ENCODE peak calls at places on chromosomes 5 and 9, in eight cellular contexts. C is epithelial cell of esophagus, J is IMR-90, B is dorsolateral prefrontal cortex, P is GM10248, F is lower lobe of right lung, I is endothelial cell, K is bronchial epithelial cell. V is an unnamed sample.

GRCh38 chr9:98678244-98678842 is 30.4 kb downstream of the GABBR2 start:
- DNase-seq in P (no peak), B (no peak), C (peak), J (no peak), I (peak), F (no peak), K (peak), V (no peak)

GRCh38 chr9:71761938-71762353 is 6.4 kb downstream of the CEMIP2 start:
- DNase-seq in I (no peak), P (no peak), J (no peak), B (no peak), K (peak), F (no peak), C (peak), V (no peak)

GRCh38 chr5:147887925-147888324 is 9.4 kb downstream of the SCGB3A2 start:
- DNase-seq in C (peak), I (no peak), B (no peak), F (no peak), P (no peak), J (peak), K (peak), V (no peak)

GRCh38 chr5:151095341-151096000 is 14.6 kb upstream of the TNIP1 start:
- DNase-seq in I (no peak), P (no peak), B (no peak), C (no peak), K (no peak), F (no peak), J (no peak), V (no peak)

GRCh38 chr9:28443461-28443860 is 870.2 kb upstream of the C9orf72 start:
- DNase-seq in F (no peak), J (no peak), C (no peak), P (no peak), K (no peak), B (no peak), I (no peak), V (peak)

GRCh38 chr5:181173420-181174342 is 26.3 kb downstream of the OR2V2 start:
- DNase-seq in K (peak), J (peak), C (peak), F (no peak), P (peak), B (no peak), I (no peak), V (no peak)

GRCh38 chr9:123445116-123445515 is 89.1 kb downstream of the CRB2 start:
- DNase-seq in C (no peak), B (no peak), K (no peak), I (no peak), F (no peak), P (no peak), J (no peak), V (peak)

GRCh38 chr5:15008476-15008875 is 136.9 kb upstream of the ANKH start:
- DNase-seq in K (peak), P (no peak), C (peak), I (no peak), B (peak), J (peak), F (peak), V (peak)

GRCh38 chr9:14343236-14343947 is 29.5 kb upstream of the NFIB start:
- DNase-seq in C (no peak), K (no peak), P (no peak), F (no peak), B (no peak), J (no peak), I (no peak), V (no peak)

DNA sequence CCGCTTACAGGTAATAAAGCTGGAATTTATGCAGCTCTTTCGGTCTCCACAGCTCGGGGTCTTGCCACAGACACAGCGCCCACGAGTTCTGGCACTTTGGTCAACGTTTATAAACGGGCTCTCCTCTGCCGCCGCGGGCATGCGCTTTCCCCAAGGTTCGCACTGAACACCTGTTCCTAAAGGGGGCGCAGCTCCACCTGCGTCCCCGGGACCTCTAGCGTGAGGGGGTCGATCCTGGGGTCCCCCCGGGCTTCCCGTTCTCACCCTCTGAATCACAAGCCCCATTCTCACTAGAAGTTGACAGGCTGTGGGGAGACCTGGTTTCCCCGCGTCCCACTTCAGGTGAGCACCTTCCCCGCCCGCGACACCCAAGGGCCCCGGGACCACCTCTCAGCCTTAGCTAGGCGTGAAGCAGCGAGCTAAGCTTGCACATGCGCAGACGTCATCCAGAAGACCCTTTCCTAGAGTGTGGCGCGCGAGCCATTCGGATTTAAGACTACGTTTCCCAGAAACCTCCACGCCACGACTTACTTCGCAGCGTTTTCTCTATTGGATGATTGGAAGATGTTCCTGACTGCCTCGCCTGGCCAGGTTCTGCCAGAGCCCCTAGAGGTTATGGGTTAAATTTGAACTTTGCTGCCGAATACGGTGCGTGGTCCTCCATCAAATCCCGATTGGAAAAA is 21.3 kb upstream of the ZNF782 start:
- DNase-seq in I (peak), K (peak), C (peak), P (peak), F (peak), J (peak), B (peak), V (no peak)
- TF ChIP-seq CTCF in I (peak), K (peak), C (peak), P (peak), F (peak), J (peak), B (peak), V (peak)

DNA sequence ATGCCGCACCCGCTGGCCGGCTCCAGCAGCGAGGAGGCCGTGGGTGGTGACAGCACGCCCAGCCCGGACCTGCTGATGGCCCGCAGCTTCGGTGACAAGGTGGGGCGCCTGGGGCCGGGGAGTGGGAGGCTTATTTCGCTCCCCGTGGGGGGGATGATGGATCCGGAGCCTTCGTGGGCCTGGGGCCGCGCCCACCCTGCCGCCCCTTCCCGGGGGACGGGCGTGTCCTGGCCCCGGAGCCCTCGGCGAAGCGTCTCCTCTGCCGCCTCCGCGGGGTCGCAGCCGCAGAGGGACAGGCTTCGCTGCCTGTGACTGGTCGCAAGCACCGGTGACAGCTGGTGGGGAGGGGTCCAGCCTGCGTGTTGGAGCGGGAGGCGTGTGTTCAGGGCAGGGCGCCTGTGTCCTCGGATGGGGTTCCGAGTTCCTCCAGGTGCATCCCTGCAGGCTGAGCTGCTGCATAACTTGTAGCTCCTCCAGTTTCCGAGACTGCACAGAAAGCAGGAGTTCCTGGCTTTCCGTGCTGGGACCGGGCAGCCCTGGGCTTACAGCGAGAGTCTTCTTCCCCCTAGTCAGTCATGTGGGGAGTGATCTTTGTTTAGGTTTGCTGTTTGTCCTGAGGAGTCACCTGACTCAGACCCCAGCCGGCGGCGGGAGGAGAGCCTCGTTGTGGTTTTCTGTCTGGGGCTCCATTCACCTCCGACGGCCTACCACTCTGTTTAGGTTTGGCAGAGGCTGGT is 667 bp downstream of the SNX30 start:
- DNase-seq in I (peak), K (peak), P (peak), F (peak), B (peak), C (peak), J (peak), V (peak)
- TF ChIP-seq CTCF in I (no peak), K (no peak), P (no peak), F (no peak), B (no peak), C (no peak), J (no peak), V (no peak)

GRCh38 chr9:92245005-92245797 is 48.3 kb downstream of the IARS1 start:
- DNase-seq in I (no peak), K (peak), P (no peak), F (no peak), B (no peak), C (peak), J (peak), V (no peak)

GRCh38 chr9:92247296-92247695 is 46.2 kb downstream of the IARS1 start:
- DNase-seq in J (peak), K (no peak), P (no peak), B (no peak), C (no peak), I (no peak), F (no peak), V (no peak)

GRCh38 chr9:92242779-92243136 is 50.7 kb downstream of the IARS1 start:
- DNase-seq in K (no peak), P (no peak), I (no peak), F (no peak), B (no peak), C (no peak), J (no peak), V (no peak)

GRCh38 chr9:92236915-92237314 is 56.6 kb downstream of the IARS1 start:
- DNase-seq in F (no peak), I (no peak), J (no peak), K (no peak), B (no peak), C (no peak), P (no peak), V (no peak)

GRCh38 chr9:92242115-92242778 is 51.2 kb downstream of the IARS1 start:
- DNase-seq in C (peak), B (no peak), I (peak), P (no peak), F (no peak), J (peak), K (peak), V (no peak)
- TF ChIP-seq CTCF in C (peak), B (peak), I (no peak), P (no peak), F (peak), J (peak), K (peak), V (peak)

DNA sequence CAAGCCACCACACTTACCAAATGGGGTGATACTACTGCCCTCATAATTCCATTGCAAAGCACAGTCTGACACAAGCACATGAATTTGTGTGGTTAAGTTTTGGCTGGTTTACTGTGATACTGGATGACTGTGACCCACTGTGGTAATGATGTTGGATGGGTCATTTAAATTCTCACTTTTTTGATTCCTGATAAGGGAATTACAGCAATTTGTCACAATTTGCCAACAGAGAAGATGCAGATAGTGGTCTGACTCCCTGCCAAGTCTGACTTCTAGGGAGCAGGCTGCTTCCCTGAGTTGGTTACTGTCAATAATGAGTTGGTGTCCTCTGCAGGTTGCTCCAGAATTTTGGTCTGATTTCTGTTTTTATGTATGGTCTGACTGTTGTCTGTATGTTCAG is 731.9 kb downstream of the MTRR start:
- DNase-seq in F (no peak), K (no peak), C (no peak), I (no peak), P (no peak), J (no peak), B (no peak), V (no peak)
- TF ChIP-seq CTCF in F (no peak), K (no peak), C (no peak), I (no peak), P (no peak), J (no peak), B (no peak), V (no peak)

GRCh38 chr5:78983601-78984000 is 1.5 kb downstream of the ARSB start:
- DNase-seq in P (peak), K (no peak), C (no peak), B (no peak), I (no peak), J (no peak), F (no peak), V (no peak)

GRCh38 chr5:78985407-78986223 is 505 bp upstream of the ARSB start:
- DNase-seq in F (peak), K (peak), P (peak), I (no peak), B (peak), C (peak), J (peak), V (no peak)

GRCh38 chr5:78984020-78984610 is 995 bp downstream of the ARSB start:
- DNase-seq in B (no peak), P (no peak), J (peak), F (no peak), I (no peak), K (peak), C (peak), V (no peak)

GRCh38 chr5:78989080-78989479 is 4.0 kb upstream of the ARSB start:
- DNase-seq in I (no peak), F (no peak), J (no peak), B (no peak), C (no peak), P (no peak), K (no peak), V (no peak)

GRCh38 chr5:78984611-78985406 is at the start of gene ARSB:
- DNase-seq in B (peak), J (peak), I (peak), K (peak), F (peak), P (peak), C (peak), V (no peak)
- TF ChIP-seq CTCF in B (peak), J (peak), I (no peak), K (peak), F (peak), P (peak), C (peak), V (no peak)

DNA sequence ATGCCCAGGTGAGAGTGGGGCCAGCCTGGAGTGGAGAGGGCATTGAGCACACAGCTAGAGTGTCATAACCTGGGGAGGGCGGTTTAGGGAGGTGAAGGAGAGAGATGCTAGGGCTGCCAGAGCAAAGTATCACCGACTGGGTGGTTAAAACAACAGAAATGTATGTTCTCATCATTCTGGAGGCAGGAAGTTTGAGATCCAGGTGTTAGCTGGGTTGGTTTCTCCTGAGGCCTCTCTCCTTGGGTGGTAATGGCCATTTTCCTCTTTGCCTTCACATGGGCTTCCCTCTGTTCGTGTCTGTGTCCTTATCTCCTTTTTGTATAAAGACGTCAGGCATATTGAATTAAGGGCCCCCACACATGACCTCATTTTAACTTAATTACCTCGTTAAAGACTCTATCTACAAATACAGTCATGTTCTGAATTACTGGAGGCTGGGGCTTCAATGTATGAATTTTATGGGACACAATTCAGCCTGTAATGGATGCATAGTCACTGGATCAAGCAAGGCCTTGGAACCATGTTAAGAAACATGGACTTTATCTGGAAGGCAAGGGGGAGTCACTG is 118.6 kb upstream of the IL12B start:
- DNase-seq in I (no peak), P (no peak), F (no peak), J (no peak), K (no peak), B (no peak), C (no peak), V (no peak)
- TF ChIP-seq CTCF in I (no peak), P (no peak), F (no peak), J (no peak), K (no peak), B (no peak), C (no peak), V (no peak)

DNA sequence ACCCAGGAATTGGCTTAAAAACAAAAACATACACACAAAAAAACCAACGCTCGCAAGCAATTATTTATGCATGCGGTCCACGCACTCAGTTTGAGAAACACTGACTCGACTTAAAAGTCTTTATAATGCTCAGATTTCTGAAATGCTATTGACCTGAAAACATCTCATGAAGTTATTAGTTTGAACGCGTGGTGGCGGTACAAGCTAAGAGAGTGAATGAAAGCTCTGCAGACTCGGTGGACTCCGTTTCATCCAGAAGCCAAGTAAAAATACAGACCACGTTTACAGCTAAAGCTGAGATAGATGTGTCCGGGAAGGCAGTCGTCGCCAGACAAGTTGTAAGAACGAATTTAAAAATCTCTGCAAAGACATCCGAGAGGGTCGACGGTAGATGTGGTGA is at the start of gene PCDHB6:
- DNase-seq in K (peak), C (peak), P (no peak), I (no peak), F (no peak), B (peak), J (peak), V (no peak)
- TF ChIP-seq CTCF in K (no peak), C (no peak), P (no peak), I (no peak), F (peak), B (peak), J (no peak), V (no peak)

DNA sequence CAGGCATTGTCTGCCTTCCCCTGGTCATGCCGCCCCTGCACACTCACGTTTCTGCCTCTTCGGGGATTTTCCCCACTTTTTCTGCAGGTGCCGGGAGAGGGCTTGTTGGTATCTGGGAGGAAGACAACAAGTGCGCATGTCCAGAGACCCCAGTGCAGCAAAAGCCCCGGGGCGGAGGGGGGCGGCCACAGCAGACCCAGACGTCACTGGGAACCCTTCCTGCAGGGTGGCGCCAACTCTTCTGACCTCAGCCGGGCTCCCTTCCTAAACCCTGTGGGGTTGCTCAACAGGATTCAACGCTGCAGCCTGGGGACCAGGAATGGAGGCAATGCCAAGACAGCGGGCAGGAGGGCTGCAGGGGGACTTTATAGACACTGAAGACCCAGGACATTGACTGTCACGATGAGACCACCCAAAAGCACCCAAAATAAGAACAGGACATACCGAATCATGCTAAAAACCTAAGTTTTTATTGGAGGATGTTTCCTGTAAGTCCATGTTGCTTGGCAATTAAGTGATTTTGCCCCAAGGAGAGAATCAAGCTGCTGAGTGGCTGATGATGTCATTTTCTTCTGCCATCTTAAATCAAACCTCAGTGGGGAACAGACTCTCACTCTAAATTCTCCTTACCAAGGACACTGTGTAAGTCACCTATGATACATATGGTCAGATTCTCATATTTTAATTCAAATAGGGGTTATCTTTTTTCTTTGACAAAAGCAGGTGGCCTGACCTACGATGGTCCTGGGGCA is 62.9 kb upstream of the SIMC1 start:
- DNase-seq in J (no peak), I (no peak), P (no peak), B (no peak), F (no peak), C (no peak), K (no peak), V (no peak)
- TF ChIP-seq CTCF in J (no peak), I (no peak), P (no peak), B (no peak), F (no peak), C (no peak), K (no peak), V (no peak)

GRCh38 chr5:115313052-115313451 is 16.6 kb upstream of the CCDC112 start:
- DNase-seq in I (no peak), J (no peak), F (no peak), B (no peak), K (no peak), P (no peak), C (no peak), V (no peak)
- TF ChIP-seq CTCF in I (no peak), J (no peak), F (no peak), B (no peak), K (no peak), P (no peak), C (no peak), V (peak)

V was measured in chondrocyte.